ENCODE peak calls at places on chromosomes 12 and 14, in six cellular contexts. B is lower leg skin, H is heart right ventricle, J is psoas muscle, W is IMR-90, D is WTC11. P is an unnamed sample.

GRCh38 chr12:95723693-95724384 is 66.7 kb downstream of the NTN4 start:
- DNase-seq in H (no peak), J (no peak), D (no peak), W (no peak), B (no peak), P (no peak)

GRCh38 chr14:21525571-21525970 is 575 bp downstream of the SALL2 start:
- DNase-seq in B (no peak), H (no peak), D (no peak), W (peak; percentile 20), J (no peak), P (no peak)

GRCh38 chr12:66268562-66268961 is 33.7 kb upstream of the HELB start:
- DNase-seq in J (no peak), D (no peak), H (no peak), W (no peak), B (no peak), P (no peak)

GRCh38 chr12:68069276-68069675 is 80.0 kb downstream of the IFNG-AS1 start:
- DNase-seq in W (peak; percentile 2), B (no peak), J (no peak), D (no peak), H (no peak), P (no peak)

GRCh38 chr12:122871851-122872785 is 23.8 kb downstream of the VPS37B start:
- DNase-seq in W (peak; percentile 88), D (peak; percentile 99), H (peak; percentile 83), J (no peak), B (peak; percentile 91), P (peak; percentile 64)

GRCh38 chr14:67999290-67999689 is 179.7 kb downstream of the RAD51B start:
- DNase-seq in D (no peak), H (no peak), B (no peak), J (no peak), W (peak; percentile 78), P (no peak)

GRCh38 chr12:47547077-47547476 is 158.8 kb downstream of the RPAP3 start:
- DNase-seq in J (no peak), W (peak; percentile 69), B (no peak), H (no peak), D (no peak), P (peak; percentile 50)

GRCh38 chr12:53268009-53268636 is at the start of gene ESPL1:
- DNase-seq in B (peak; percentile 93), D (peak; percentile 89), W (peak; percentile 75), H (peak; percentile 70), J (peak; percentile 72), P (peak; percentile 87)

GRCh38 chr12:50006754-50007442 is 18.4 kb downstream of the RACGAP1 start:
- DNase-seq in H (no peak), D (no peak), W (peak; percentile 49), J (no peak), B (no peak), P (no peak)

GRCh38 chr12:15525414-15525813 is 203.1 kb downstream of the PTPRO start:
- DNase-seq in J (no peak), D (no peak), H (no peak), W (no peak), B (no peak), P (no peak)

GRCh38 chr14:102777711-102778615 is 714 bp downstream of the TRAF3 start:
- DNase-seq in H (no peak), W (peak; percentile 47), B (no peak), D (no peak), J (peak; percentile 28), P (peak; percentile 41)

GRCh38 chr12:6867407-6868210 is at the start of gene TPI1:
- DNase-seq in D (peak; percentile 79), H (peak; percentile 86), W (peak; percentile 74), B (peak; percentile 97), J (peak; percentile 87), P (peak; percentile 84)

GRCh38 chr12:104682790-104683279 is 226.1 kb downstream of the CHST11 start:
- DNase-seq in B (no peak), W (no peak), J (no peak), D (no peak), H (no peak), P (no peak)

DNA sequence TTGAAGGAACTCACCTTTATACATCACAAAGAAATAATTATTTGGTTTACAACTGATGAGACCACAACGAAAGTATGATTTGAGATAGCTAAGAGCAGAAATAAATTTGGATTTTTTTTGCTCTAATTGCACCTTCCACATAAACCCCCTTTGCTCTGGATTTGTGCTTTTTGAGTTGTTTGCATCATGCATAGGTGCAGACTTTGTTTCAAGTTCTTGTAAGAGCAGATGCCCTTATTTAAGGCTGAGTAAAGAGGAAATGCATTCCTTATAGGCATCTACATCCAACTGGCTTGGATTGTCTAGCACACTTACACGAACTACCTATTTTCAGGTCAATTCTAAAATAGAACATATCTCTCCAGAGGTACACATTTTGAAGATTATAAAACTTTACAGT is 6.6 kb upstream of the CCND2 start:
- DNase-seq in W (no peak), H (no peak), J (no peak), B (no peak), D (no peak), P (no peak)
- TF ChIP-seq CTCF in W (no peak), H (no peak), J (no peak), B (no peak), D (no peak), P (no peak)

DNA sequence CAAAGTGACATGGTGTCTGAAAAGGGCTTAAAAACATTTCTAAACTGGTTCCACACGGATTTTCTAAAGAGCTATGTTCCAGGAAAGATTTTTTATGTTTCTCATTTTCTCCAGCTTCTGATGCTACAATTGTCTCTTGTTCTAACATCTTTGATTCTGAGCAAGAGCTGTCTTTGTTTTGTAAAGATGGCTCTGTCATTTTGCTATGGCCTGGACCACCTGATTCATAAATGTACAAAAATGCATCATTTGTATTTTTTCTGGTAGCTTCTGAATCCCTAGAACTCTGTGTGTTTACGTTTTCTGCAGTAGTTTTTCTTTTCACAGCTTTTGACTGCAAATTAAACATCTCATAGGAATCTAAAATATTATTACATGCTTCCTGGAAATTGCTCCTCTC is 3.2 kb downstream of the MLH3 start:
- DNase-seq in D (no peak), W (no peak), J (no peak), B (no peak), H (no peak), P (no peak)
- TF ChIP-seq CTCF in D (no peak), W (no peak), J (no peak), B (no peak), H (no peak), P (no peak)

DNA sequence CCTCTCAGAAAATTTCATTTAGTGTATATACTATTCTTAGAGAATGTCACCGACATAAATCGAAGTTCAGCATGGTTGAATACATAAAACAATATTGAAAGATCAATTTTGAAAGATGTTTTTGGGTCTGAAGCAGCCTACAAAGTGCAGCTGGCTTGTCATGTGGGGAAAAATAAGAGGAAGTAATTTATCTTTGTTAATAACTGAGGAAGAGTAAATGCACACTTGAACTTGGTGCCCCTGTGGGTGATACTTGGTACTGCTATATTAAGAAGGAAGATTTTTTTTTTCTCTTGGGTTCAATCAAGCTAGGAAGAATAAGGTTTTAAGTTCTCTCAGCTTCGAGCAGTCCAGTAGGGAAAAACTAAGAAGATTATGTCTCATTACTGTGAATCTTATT is 661.3 kb downstream of the RPL10L start:
- DNase-seq in J (no peak), W (no peak), H (no peak), D (no peak), B (no peak), P (no peak)
- TF ChIP-seq CTCF in J (peak; percentile 17), W (no peak), H (no peak), D (peak; percentile 31), B (no peak), P (no peak)

DNA sequence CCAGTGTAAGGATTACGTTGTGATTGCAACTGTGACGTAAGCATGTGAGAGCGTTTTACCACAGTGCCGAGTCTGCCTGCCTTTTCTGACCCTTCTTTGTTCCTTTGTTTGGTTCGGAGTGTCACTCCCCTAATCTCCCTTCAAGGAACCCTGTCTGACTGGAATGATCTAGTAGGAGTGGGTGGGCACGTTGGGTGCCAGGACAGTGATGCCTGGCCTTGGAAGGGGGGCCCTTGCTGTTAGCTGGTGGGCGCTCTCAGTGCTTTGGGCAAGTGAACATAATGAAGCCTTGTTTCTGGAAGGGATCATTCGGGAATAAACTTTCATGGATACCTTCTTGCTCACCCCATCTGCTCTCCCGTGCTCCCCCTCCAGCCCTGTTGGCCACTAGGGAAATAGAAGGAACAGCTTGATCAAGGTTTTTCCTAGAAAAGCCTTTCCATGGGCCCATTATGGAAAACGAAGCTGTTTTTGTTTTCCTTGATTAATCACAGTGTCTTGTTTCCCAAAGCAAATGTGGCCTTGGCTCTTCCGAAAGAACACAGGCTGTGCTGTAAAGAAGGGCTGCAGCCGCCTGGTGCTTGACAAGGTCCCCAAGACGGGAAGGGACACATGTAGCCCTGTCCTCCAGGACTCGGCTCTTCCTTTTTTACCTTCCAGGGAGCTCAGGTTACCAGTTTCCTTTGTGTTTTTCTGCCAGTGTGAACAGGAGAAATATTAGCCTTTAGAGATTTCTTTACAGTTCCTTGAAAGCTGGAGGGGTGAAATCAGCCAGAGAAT is 215.4 kb downstream of the CRADD start:
- DNase-seq in B (no peak), W (no peak), J (no peak), H (no peak), D (no peak), P (no peak)
- TF ChIP-seq CTCF in B (no peak), W (no peak), J (no peak), H (no peak), D (no peak), P (no peak)

DNA sequence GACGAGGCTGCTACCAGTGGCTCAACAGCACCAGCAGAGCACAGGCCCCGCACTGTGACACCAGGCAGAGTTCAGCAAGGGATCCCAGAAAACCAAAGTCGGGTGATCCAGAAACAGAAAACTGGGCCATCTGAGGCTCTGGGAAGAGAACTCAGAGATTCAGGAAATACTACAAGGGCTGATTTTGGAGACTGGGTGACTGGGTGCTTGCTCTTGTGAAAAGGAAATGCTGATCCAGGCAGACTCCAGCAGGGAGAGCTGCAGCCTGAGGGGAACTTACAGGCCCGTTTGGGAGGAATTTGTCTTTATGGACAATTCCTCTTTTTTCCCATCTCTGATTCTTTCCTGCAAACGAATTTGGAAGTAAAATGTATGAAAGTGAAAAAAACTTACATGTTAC is 28.2 kb downstream of the FOXN3 start:
- DNase-seq in B (peak; percentile 70), J (no peak), W (peak; percentile 43), D (no peak), H (no peak), P (no peak)
- TF ChIP-seq CTCF in B (no peak), J (peak; percentile 9), W (peak; percentile 44), D (no peak), H (no peak), P (no peak)

P was measured in RWPE1.